ENCODE peak calls at places on chromosome 1, in five cellular contexts. D is lower lobe of right lung; I is NCI-H460; C is nephron progenitor cell; P is effector memory CD8-positive, alpha-beta T cell. A is an unnamed sample.

GRCh38 chr1:15702722-15703550 is 18.8 kb downstream of the PLEKHM2 start:
- DNase-seq in D (no peak), I (no peak), C (no peak), P (no peak), A (no peak)

GRCh38 chr1:226287587-226287986 is 21.4 kb downstream of the LIN9 start:
- DNase-seq in D (no peak), I (no peak), C (no peak), P (no peak), A (no peak)

GRCh38 chr1:158153781-158154444 is 26.8 kb upstream of the CD1D start:
- DNase-seq in D (no peak), I (no peak), C (no peak), P (no peak), A (no peak)

GRCh38 chr1:1910651-1911389 is 4.2 kb upstream of the CALML6 start:
- DNase-seq in D (peak), I (no peak), C (no peak), P (no peak), A (no peak)

GRCh38 chr1:182087304-182087703 is 25.8 kb upstream of the ZNF648 start:
- DNase-seq in D (no peak), I (no peak), C (no peak), P (no peak), A (no peak)

GRCh38 chr1:31707711-31708110 is 3.9 kb upstream of the COL16A1 start:
- DNase-seq in D (no peak), I (no peak), C (no peak), P (no peak), A (no peak)

GRCh38 chr1:61853545-61853944 is 111.3 kb downstream of the PATJ start:
- DNase-seq in D (no peak), I (no peak), C (no peak), P (no peak), A (peak)

GRCh38 chr1:32716312-32717126 is 13.9 kb upstream of the SYNC start:
- DNase-seq in D (peak), I (peak), C (peak), P (peak), A (peak)

GRCh38 chr1:152622803-152623202 is at the start of gene LCE3A:
- DNase-seq in D (no peak), I (no peak), C (no peak), P (no peak), A (no peak)

GRCh38 chr1:29240400-29240837 is 4.1 kb downstream of the PTPRU start:
- DNase-seq in D (no peak), I (no peak), C (peak), P (no peak), A (no peak)

GRCh38 chr1:172955161-172955821 is 95.5 kb downstream of the TNFSF18 start:
- DNase-seq in D (no peak), I (no peak), C (no peak), P (no peak), A (no peak)

GRCh38 chr1:206672011-206672688 is 12.6 kb upstream of the MAPKAPK2 start:
- DNase-seq in D (no peak), I (no peak), C (no peak), P (no peak), A (no peak)

GRCh38 chr1:189205863-189206262 is 1271.8 kb downstream of the BRINP3 start:
- DNase-seq in D (no peak), I (no peak), C (no peak), P (no peak), A (no peak)

GRCh38 chr1:72891976-72892375 is 609.6 kb upstream of the NEGR1 start:
- DNase-seq in D (no peak), I (no peak), C (no peak), P (no peak), A (no peak)

GRCh38 chr1:3819626-3820245 is 23.4 kb upstream of the LRRC47 start:
- DNase-seq in D (peak), I (no peak), C (no peak), P (no peak), A (no peak)

A was measured in AG08396.